ENCODE peak calls at places on chromosomes 2 and 18, in four cellular contexts. One of them, this sample, is unnamed.

GRCh38 chr2:230812041-230812440 is 52.7 kb upstream of the ITM2C start:
- DNase-seq in ovary: no peak
- DNase-seq in small intestine: no peak
- DNase-seq in HS-5: no peak
- DNase-seq in this sample: peak; percentile 32

GRCh38 chr2:202530038-202530437 is 104.7 kb upstream of the FAM117B start:
- DNase-seq in small intestine: no peak
- DNase-seq in HS-5: no peak
- DNase-seq in ovary: no peak
- DNase-seq in this sample: no peak

GRCh38 chr2:134772493-134773169 is 53.8 kb upstream of the TMEM163 start:
- DNase-seq in ovary: no peak
- DNase-seq in small intestine: no peak
- DNase-seq in HS-5: no peak
- DNase-seq in this sample: peak; percentile 20

GRCh38 chr2:95359501-95359930 is 43.0 kb upstream of the FAHD2A start:
- DNase-seq in small intestine: no peak
- DNase-seq in HS-5: no peak
- DNase-seq in ovary: no peak
- DNase-seq in this sample: no peak

GRCh38 chr2:9779572-9780264 is 63.6 kb upstream of the TAF1B start:
- DNase-seq in HS-5: no peak
- DNase-seq in small intestine: no peak
- DNase-seq in ovary: no peak
- DNase-seq in this sample: no peak

GRCh38 chr2:147860009-147860408 is 15.2 kb downstream of the ACVR2A start:
- DNase-seq in ovary: no peak
- DNase-seq in HS-5: no peak
- DNase-seq in small intestine: no peak
- DNase-seq in this sample: no peak

GRCh38 chr2:144325086-144325485 is 194.8 kb downstream of the ZEB2 start:
- DNase-seq in small intestine: peak; percentile 48
- DNase-seq in HS-5: no peak
- DNase-seq in ovary: no peak
- DNase-seq in this sample: no peak

GRCh38 chr2:154532004-154532403 is 166.5 kb upstream of the KCNJ3 start:
- DNase-seq in ovary: no peak
- DNase-seq in small intestine: no peak
- DNase-seq in HS-5: no peak
- DNase-seq in this sample: no peak

GRCh38 chr18:34838669-34839068 is 128.6 kb downstream of the DTNA start:
- DNase-seq in HS-5: no peak
- DNase-seq in ovary: no peak
- DNase-seq in small intestine: no peak
- DNase-seq in this sample: no peak

GRCh38 chr2:71122917-71123316 is 7.1 kb downstream of the MCEE start:
- DNase-seq in small intestine: no peak
- DNase-seq in ovary: no peak
- DNase-seq in HS-5: no peak
- DNase-seq in this sample: peak; percentile 75

GRCh38 chr2:189613650-189614420 is 33.2 kb upstream of the SLC40A1 start:
- DNase-seq in small intestine: peak; percentile 3
- DNase-seq in ovary: peak; percentile 37
- DNase-seq in HS-5: no peak
- DNase-seq in this sample: no peak